ENCODE peak calls at places on chromosomes 13 and 19, in six cellular contexts. One of them, this sample, is unnamed.

GRCh38 chr19:46383171-46383815 is 30.1 kb downstream of the CCDC8 start:
- DNase-seq in choroid plexus epithelial cell: no peak
- DNase-seq in lung: no peak
- DNase-seq in NCI-H187: no peak
- DNase-seq in cardiac fibroblast: no peak
- DNase-seq in stimulated activated CD4-positive, alpha-beta T cell treated with anti-CD3 and anti-CD28 coated beads, Interleukin-2, amount 100 ng/mL, for 48 hours: no peak
- DNase-seq in this sample: no peak

GRCh38 chr19:30207357-30207756 is 164.8 kb upstream of the ZNF536 start:
- DNase-seq in stimulated activated CD4-positive, alpha-beta T cell treated with anti-CD3 and anti-CD28 coated beads, Interleukin-2, amount 100 ng/mL, for 48 hours: no peak
- DNase-seq in choroid plexus epithelial cell: no peak
- DNase-seq in lung: no peak
- DNase-seq in NCI-H187: no peak
- DNase-seq in cardiac fibroblast: no peak
- DNase-seq in this sample: no peak

GRCh38 chr19:31066385-31066784 is 282.9 kb downstream of the TSHZ3 start:
- DNase-seq in NCI-H187: no peak
- DNase-seq in stimulated activated CD4-positive, alpha-beta T cell treated with anti-CD3 and anti-CD28 coated beads, Interleukin-2, amount 100 ng/mL, for 48 hours: no peak
- DNase-seq in lung: no peak
- DNase-seq in cardiac fibroblast: peak; percentile 67
- DNase-seq in choroid plexus epithelial cell: peak; percentile 84
- DNase-seq in this sample: no peak

GRCh38 chr13:44296856-44297255 is 76.8 kb upstream of the SERP2 start:
- DNase-seq in cardiac fibroblast: no peak
- DNase-seq in NCI-H187: no peak
- DNase-seq in lung: no peak
- DNase-seq in choroid plexus epithelial cell: no peak
- DNase-seq in stimulated activated CD4-positive, alpha-beta T cell treated with anti-CD3 and anti-CD28 coated beads, Interleukin-2, amount 100 ng/mL, for 48 hours: no peak
- DNase-seq in this sample: no peak

GRCh38 chr19:39982883-39983282 is 11.9 kb downstream of the PSMC4 start:
- DNase-seq in choroid plexus epithelial cell: no peak
- DNase-seq in stimulated activated CD4-positive, alpha-beta T cell treated with anti-CD3 and anti-CD28 coated beads, Interleukin-2, amount 100 ng/mL, for 48 hours: no peak
- DNase-seq in lung: no peak
- DNase-seq in NCI-H187: no peak
- DNase-seq in cardiac fibroblast: no peak
- DNase-seq in this sample: no peak

GRCh38 chr19:51564791-51565190 is 6.3 kb upstream of the ZNF175 start:
- DNase-seq in NCI-H187: no peak
- DNase-seq in stimulated activated CD4-positive, alpha-beta T cell treated with anti-CD3 and anti-CD28 coated beads, Interleukin-2, amount 100 ng/mL, for 48 hours: no peak
- DNase-seq in lung: no peak
- DNase-seq in cardiac fibroblast: no peak
- DNase-seq in choroid plexus epithelial cell: no peak
- DNase-seq in this sample: no peak

GRCh38 chr13:96762876-96763275 is 231.4 kb downstream of the OXGR1 start:
- DNase-seq in NCI-H187: no peak
- DNase-seq in cardiac fibroblast: peak; percentile 43
- DNase-seq in stimulated activated CD4-positive, alpha-beta T cell treated with anti-CD3 and anti-CD28 coated beads, Interleukin-2, amount 100 ng/mL, for 48 hours: no peak
- DNase-seq in choroid plexus epithelial cell: no peak
- DNase-seq in lung: no peak
- DNase-seq in this sample: no peak

GRCh38 chr13:36131931-36132297 is 732 bp upstream of the DCLK1 start:
- DNase-seq in NCI-H187: no peak
- DNase-seq in choroid plexus epithelial cell: peak; percentile 69
- DNase-seq in lung: peak; percentile 81
- DNase-seq in stimulated activated CD4-positive, alpha-beta T cell treated with anti-CD3 and anti-CD28 coated beads, Interleukin-2, amount 100 ng/mL, for 48 hours: no peak
- DNase-seq in cardiac fibroblast: peak; percentile 54
- DNase-seq in this sample: no peak

GRCh38 chr13:51026016-51026415 is 85.1 kb downstream of the C13orf42 start:
- DNase-seq in choroid plexus epithelial cell: no peak
- DNase-seq in lung: no peak
- DNase-seq in cardiac fibroblast: no peak
- DNase-seq in NCI-H187: no peak
- DNase-seq in stimulated activated CD4-positive, alpha-beta T cell treated with anti-CD3 and anti-CD28 coated beads, Interleukin-2, amount 100 ng/mL, for 48 hours: no peak
- DNase-seq in this sample: no peak

GRCh38 chr13:58919551-58919950 is 1244.2 kb downstream of the DIAPH3 start:
- DNase-seq in lung: no peak
- DNase-seq in stimulated activated CD4-positive, alpha-beta T cell treated with anti-CD3 and anti-CD28 coated beads, Interleukin-2, amount 100 ng/mL, for 48 hours: no peak
- DNase-seq in NCI-H187: no peak
- DNase-seq in cardiac fibroblast: no peak
- DNase-seq in choroid plexus epithelial cell: no peak
- DNase-seq in this sample: no peak

GRCh38 chr13:77062097-77062496 is 35.1 kb upstream of the FBXL3 start:
- DNase-seq in cardiac fibroblast: peak; percentile 25
- DNase-seq in choroid plexus epithelial cell: peak; percentile 5
- DNase-seq in NCI-H187: no peak
- DNase-seq in stimulated activated CD4-positive, alpha-beta T cell treated with anti-CD3 and anti-CD28 coated beads, Interleukin-2, amount 100 ng/mL, for 48 hours: no peak
- DNase-seq in lung: no peak
- DNase-seq in this sample: no peak

GRCh38 chr19:3129112-3129511 is 6.7 kb upstream of the GNA15 start:
- DNase-seq in cardiac fibroblast: peak; percentile 85
- DNase-seq in choroid plexus epithelial cell: peak; percentile 86
- DNase-seq in lung: no peak
- DNase-seq in NCI-H187: no peak
- DNase-seq in stimulated activated CD4-positive, alpha-beta T cell treated with anti-CD3 and anti-CD28 coated beads, Interleukin-2, amount 100 ng/mL, for 48 hours: no peak
- DNase-seq in this sample: no peak

GRCh38 chr19:29834991-29835390 is 23.2 kb downstream of the CCNE1 start:
- DNase-seq in stimulated activated CD4-positive, alpha-beta T cell treated with anti-CD3 and anti-CD28 coated beads, Interleukin-2, amount 100 ng/mL, for 48 hours: no peak
- DNase-seq in cardiac fibroblast: no peak
- DNase-seq in lung: no peak
- DNase-seq in NCI-H187: no peak
- DNase-seq in choroid plexus epithelial cell: no peak
- DNase-seq in this sample: no peak

GRCh38 chr19:40786060-40787037 is 8.3 kb downstream of the RAB4B start:
- DNase-seq in stimulated activated CD4-positive, alpha-beta T cell treated with anti-CD3 and anti-CD28 coated beads, Interleukin-2, amount 100 ng/mL, for 48 hours: no peak
- DNase-seq in NCI-H187: no peak
- DNase-seq in cardiac fibroblast: no peak
- DNase-seq in lung: no peak
- DNase-seq in choroid plexus epithelial cell: no peak
- DNase-seq in this sample: no peak

GRCh38 chr13:30026093-30026492 is 175.7 kb upstream of the UBL3 start:
- DNase-seq in lung: no peak
- DNase-seq in choroid plexus epithelial cell: peak; percentile 41
- DNase-seq in stimulated activated CD4-positive, alpha-beta T cell treated with anti-CD3 and anti-CD28 coated beads, Interleukin-2, amount 100 ng/mL, for 48 hours: no peak
- DNase-seq in NCI-H187: no peak
- DNase-seq in cardiac fibroblast: peak; percentile 83
- DNase-seq in this sample: no peak

GRCh38 chr19:32824136-32824835 is 45.3 kb downstream of the SLC7A9 start:
- DNase-seq in stimulated activated CD4-positive, alpha-beta T cell treated with anti-CD3 and anti-CD28 coated beads, Interleukin-2, amount 100 ng/mL, for 48 hours: no peak
- DNase-seq in cardiac fibroblast: no peak
- DNase-seq in NCI-H187: no peak
- DNase-seq in lung: no peak
- DNase-seq in choroid plexus epithelial cell: no peak
- DNase-seq in this sample: no peak

GRCh38 chr19:6822311-6822670 is 49.8 kb downstream of the VAV1 start:
- DNase-seq in choroid plexus epithelial cell: no peak
- DNase-seq in lung: no peak
- DNase-seq in stimulated activated CD4-positive, alpha-beta T cell treated with anti-CD3 and anti-CD28 coated beads, Interleukin-2, amount 100 ng/mL, for 48 hours: no peak
- DNase-seq in cardiac fibroblast: no peak
- DNase-seq in NCI-H187: no peak
- DNase-seq in this sample: no peak

GRCh38 chr13:81207221-81207620 is 866.3 kb upstream of the SPRY2 start:
- DNase-seq in stimulated activated CD4-positive, alpha-beta T cell treated with anti-CD3 and anti-CD28 coated beads, Interleukin-2, amount 100 ng/mL, for 48 hours: no peak
- DNase-seq in lung: no peak
- DNase-seq in choroid plexus epithelial cell: no peak
- DNase-seq in cardiac fibroblast: no peak
- DNase-seq in NCI-H187: no peak
- DNase-seq in this sample: no peak

GRCh38 chr19:24054044-24054935 is 32.7 kb upstream of the ZNF254 start:
- DNase-seq in lung: no peak
- DNase-seq in choroid plexus epithelial cell: peak; percentile 68
- DNase-seq in NCI-H187: no peak
- DNase-seq in stimulated activated CD4-positive, alpha-beta T cell treated with anti-CD3 and anti-CD28 coated beads, Interleukin-2, amount 100 ng/mL, for 48 hours: no peak
- DNase-seq in cardiac fibroblast: peak; percentile 94
- DNase-seq in this sample: no peak

GRCh38 chr13:98315466-98315865 is 138.4 kb upstream of the RNF113B start:
- DNase-seq in stimulated activated CD4-positive, alpha-beta T cell treated with anti-CD3 and anti-CD28 coated beads, Interleukin-2, amount 100 ng/mL, for 48 hours: no peak
- DNase-seq in cardiac fibroblast: peak; percentile 63
- DNase-seq in choroid plexus epithelial cell: peak; percentile 63
- DNase-seq in lung: no peak
- DNase-seq in NCI-H187: no peak
- DNase-seq in this sample: no peak

GRCh38 chr13:40236566-40237168 is 429.8 kb downstream of the FOXO1 start:
- DNase-seq in choroid plexus epithelial cell: peak; percentile 59
- DNase-seq in stimulated activated CD4-positive, alpha-beta T cell treated with anti-CD3 and anti-CD28 coated beads, Interleukin-2, amount 100 ng/mL, for 48 hours: no peak
- DNase-seq in NCI-H187: no peak
- DNase-seq in lung: no peak
- DNase-seq in cardiac fibroblast: peak; percentile 93
- DNase-seq in this sample: no peak

GRCh38 chr19:6720369-6721112 is at the start of gene C3:
- DNase-seq in NCI-H187: no peak
- DNase-seq in lung: peak; percentile 81
- DNase-seq in choroid plexus epithelial cell: peak; percentile 45
- DNase-seq in stimulated activated CD4-positive, alpha-beta T cell treated with anti-CD3 and anti-CD28 coated beads, Interleukin-2, amount 100 ng/mL, for 48 hours: no peak
- DNase-seq in cardiac fibroblast: peak; percentile 97
- DNase-seq in this sample: no peak

GRCh38 chr19:54464624-54465266 is 1.2 kb upstream of the LENG9 start:
- DNase-seq in cardiac fibroblast: peak; percentile 81
- DNase-seq in stimulated activated CD4-positive, alpha-beta T cell treated with anti-CD3 and anti-CD28 coated beads, Interleukin-2, amount 100 ng/mL, for 48 hours: peak; percentile 73
- DNase-seq in choroid plexus epithelial cell: peak; percentile 86
- DNase-seq in NCI-H187: peak; percentile 14
- DNase-seq in lung: peak; percentile 89
- DNase-seq in this sample: peak; percentile 98

GRCh38 chr19:13995017-13995728 is 10.9 kb downstream of the RFX1 start:
- DNase-seq in cardiac fibroblast: peak; percentile 33
- DNase-seq in NCI-H187: no peak
- DNase-seq in choroid plexus epithelial cell: no peak
- DNase-seq in stimulated activated CD4-positive, alpha-beta T cell treated with anti-CD3 and anti-CD28 coated beads, Interleukin-2, amount 100 ng/mL, for 48 hours: no peak
- DNase-seq in lung: no peak
- DNase-seq in this sample: peak; percentile 5

GRCh38 chr19:18586311-18586710 is 2.3 kb upstream of the REX1BD start:
- DNase-seq in lung: no peak
- DNase-seq in stimulated activated CD4-positive, alpha-beta T cell treated with anti-CD3 and anti-CD28 coated beads, Interleukin-2, amount 100 ng/mL, for 48 hours: no peak
- DNase-seq in NCI-H187: no peak
- DNase-seq in cardiac fibroblast: no peak
- DNase-seq in choroid plexus epithelial cell: no peak
- DNase-seq in this sample: no peak

GRCh38 chr19:41156207-41156606 is 36.8 kb upstream of the CYP2S1 start:
- DNase-seq in choroid plexus epithelial cell: no peak
- DNase-seq in cardiac fibroblast: no peak
- DNase-seq in NCI-H187: no peak
- DNase-seq in lung: no peak
- DNase-seq in stimulated activated CD4-positive, alpha-beta T cell treated with anti-CD3 and anti-CD28 coated beads, Interleukin-2, amount 100 ng/mL, for 48 hours: no peak
- DNase-seq in this sample: no peak

GRCh38 chr13:100588350-100589177 is at the start of gene GGACT:
- DNase-seq in stimulated activated CD4-positive, alpha-beta T cell treated with anti-CD3 and anti-CD28 coated beads, Interleukin-2, amount 100 ng/mL, for 48 hours: peak; percentile 80
- DNase-seq in choroid plexus epithelial cell: peak; percentile 59
- DNase-seq in cardiac fibroblast: peak; percentile 62
- DNase-seq in NCI-H187: peak; percentile 40
- DNase-seq in lung: peak; percentile 69
- DNase-seq in this sample: peak; percentile 92

GRCh38 chr13:42836930-42837329 is 55.5 kb downstream of the FAM216B start:
- DNase-seq in cardiac fibroblast: peak; percentile 84
- DNase-seq in choroid plexus epithelial cell: peak; percentile 91
- DNase-seq in stimulated activated CD4-positive, alpha-beta T cell treated with anti-CD3 and anti-CD28 coated beads, Interleukin-2, amount 100 ng/mL, for 48 hours: no peak
- DNase-seq in lung: no peak
- DNase-seq in NCI-H187: peak; percentile 9
- DNase-seq in this sample: no peak

GRCh38 chr19:55857974-55858373 is 21.6 kb downstream of the NLRP4 start:
- DNase-seq in cardiac fibroblast: no peak
- DNase-seq in choroid plexus epithelial cell: no peak
- DNase-seq in NCI-H187: no peak
- DNase-seq in lung: no peak
- DNase-seq in stimulated activated CD4-positive, alpha-beta T cell treated with anti-CD3 and anti-CD28 coated beads, Interleukin-2, amount 100 ng/mL, for 48 hours: no peak
- DNase-seq in this sample: no peak